ENCODE peak calls at places on chromosomes 2 and 18, in five cellular contexts. B is neural progenitor cell, N is trophoblast cell, K is PC-3, P is HCT116. Z is an unnamed sample.
A peak's percentile ranks its signal among the peaks of the same experiment; 100 is the strongest.

GRCh38 chr2:30422437-30422805 is 24.6 kb upstream of the LCLAT1 start:
- DNase-seq in B (no peak), N (no peak), K (peak; percentile 32), P (peak; percentile 37), Z (no peak)

GRCh38 chr2:195490304-195490703 is 166.7 kb upstream of the SLC39A10 start:
- DNase-seq in B (no peak), N (no peak), K (no peak), P (no peak), Z (no peak)

GRCh38 chr18:49994410-49994809 is 181.1 kb upstream of the ACAA2 start:
- DNase-seq in B (no peak), N (no peak), K (no peak), P (no peak), Z (no peak)

GRCh38 chr2:178891265-178891958 is 84.2 kb upstream of the TTN start:
- DNase-seq in B (peak; percentile 86), N (peak; percentile 89), K (peak; percentile 90), P (peak; percentile 59), Z (peak; percentile 49)

GRCh38 chr2:162074937-162075688 is 1.1 kb upstream of the DPP4 start:
- DNase-seq in B (no peak), N (no peak), K (no peak), P (no peak), Z (no peak)

GRCh38 chr2:174544802-174545201 is 52.8 kb downstream of the WIPF1 start:
- DNase-seq in B (no peak), N (no peak), K (no peak), P (no peak), Z (no peak)

GRCh38 chr2:167509585-167509984 is 621.3 kb downstream of the XIRP2 start:
- DNase-seq in B (peak; percentile 8), N (peak; percentile 34), K (peak; percentile 89), P (no peak), Z (peak; percentile 96)

GRCh38 chr2:12717988-12718661 is 1.4 kb downstream of the TRIB2 start:
- DNase-seq in B (peak; percentile 69), N (no peak), K (peak; percentile 60), P (no peak), Z (peak; percentile 38)

GRCh38 chr2:237927135-237927534 is 39.7 kb upstream of the UBE2F start:
- DNase-seq in B (peak; percentile 47), N (no peak), K (no peak), P (no peak), Z (no peak)

GRCh38 chr18:10188971-10189810 is 265.2 kb upstream of the APCDD1 start:
- DNase-seq in B (no peak), N (no peak), K (no peak), P (no peak), Z (no peak)

GRCh38 chr2:15626126-15626525 is 34.5 kb downstream of the DDX1 start:
- DNase-seq in B (no peak), N (no peak), K (no peak), P (no peak), Z (no peak)

GRCh38 chr2:162646739-162647138 is 191.8 kb downstream of the KCNH7 start:
- DNase-seq in B (no peak), N (no peak), K (no peak), P (no peak), Z (no peak)

GRCh38 chr18:10715791-10716190 is 190.0 kb downstream of the NAPG start:
- DNase-seq in B (no peak), N (no peak), K (peak; percentile 58), P (no peak), Z (peak; percentile 59)

GRCh38 chr2:9281145-9281544 is 74.5 kb downstream of the ASAP2 start:
- DNase-seq in B (no peak), N (no peak), K (no peak), P (no peak), Z (no peak)

GRCh38 chr2:101410716-101411115 is 23.4 kb upstream of the CREG2 start:
- DNase-seq in B (no peak), N (peak; percentile 100), K (peak; percentile 88), P (no peak), Z (no peak)

GRCh38 chr18:56913970-56914369 is 232.9 kb upstream of the BOD1L2 start:
- DNase-seq in B (no peak), N (no peak), K (no peak), P (no peak), Z (no peak)

GRCh38 chr2:169462896-169463695 is 16.2 kb upstream of the BBS5 start:
- DNase-seq in B (no peak), N (no peak), K (peak; percentile 69), P (no peak), Z (peak; percentile 90)

GRCh38 chr18:26181343-26181826 is 44.9 kb upstream of the TAF4B start:
- DNase-seq in B (no peak), N (no peak), K (no peak), P (no peak), Z (no peak)

GRCh38 chr18:35588995-35589394 is 7.5 kb downstream of the GALNT1 start:
- DNase-seq in B (peak; percentile 35), N (no peak), K (no peak), P (no peak), Z (no peak)

GRCh38 chr2:222569826-222570225 is 86.1 kb downstream of the FARSB start:
- DNase-seq in B (no peak), N (no peak), K (peak; percentile 81), P (no peak), Z (peak; percentile 42)

GRCh38 chr18:62744076-62744705 is 28.9 kb downstream of the PHLPP1 start:
- DNase-seq in B (no peak), N (peak; percentile 94), K (peak; percentile 5), P (no peak), Z (peak; percentile 46)

GRCh38 chr2:160343404-160343803 is 143.3 kb upstream of the ITGB6 start:
- DNase-seq in B (no peak), N (no peak), K (no peak), P (no peak), Z (no peak)

GRCh38 chr2:188577231-188577630 is 285.6 kb downstream of the GULP1 start:
- DNase-seq in B (no peak), N (peak; percentile 41), K (no peak), P (no peak), Z (no peak)

DNA sequence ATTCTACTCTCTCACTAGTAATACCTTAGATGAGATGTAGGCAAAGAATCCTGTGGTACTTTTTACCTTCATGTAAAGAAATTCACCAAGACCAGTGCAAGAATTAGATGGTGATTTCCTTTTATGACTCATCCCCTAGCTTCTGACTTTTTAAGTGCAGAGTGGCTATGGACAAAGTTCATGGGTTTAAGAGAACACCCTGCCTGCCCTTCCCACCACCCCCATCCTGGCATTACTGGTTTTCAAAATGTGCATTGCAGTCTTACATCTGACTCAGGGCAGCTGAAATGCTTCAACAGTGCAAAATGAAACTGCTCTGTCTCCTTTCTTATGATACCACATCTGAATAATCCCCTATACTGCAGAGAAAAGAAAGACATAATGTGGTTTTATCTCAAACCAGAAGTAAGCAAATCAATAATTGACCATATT is 22.6 kb downstream of the MAIP1 start:
- DNase-seq in B (no peak), N (peak; percentile 87), K (peak; percentile 93), P (peak; percentile 29), Z (peak; percentile 97)
- H3K9ac ChIP-seq in B (no peak overlapping the region), N (no peak overlapping the region), K (peak overlapping the region; percentile 27), P (no peak overlapping the region), Z (no peak overlapping the region)

DNA sequence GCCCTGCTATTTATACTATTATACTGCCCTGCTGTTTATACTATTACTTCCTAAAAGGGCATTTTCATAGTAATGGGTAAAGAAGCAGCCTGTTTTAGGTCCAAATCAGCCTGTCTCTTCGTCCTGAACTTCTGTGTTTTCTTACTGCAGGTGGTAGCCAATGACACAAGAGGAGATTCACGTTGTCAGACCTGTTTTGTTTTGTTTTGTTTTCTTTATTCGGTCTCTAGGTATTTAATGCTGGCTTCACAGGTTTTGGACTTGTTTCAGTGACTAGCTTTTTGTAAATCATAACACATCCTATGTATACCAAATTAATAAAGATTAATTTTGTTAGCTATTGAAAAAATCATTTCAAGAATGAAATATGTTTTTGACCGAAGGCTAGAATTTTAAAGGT is 116.4 kb downstream of the MAP3K20 start:
- DNase-seq in B (no peak), N (peak; percentile 88), K (no peak), P (no peak), Z (no peak)
- H3K27ac ChIP-seq in B (no peak overlapping the region), N (no peak overlapping the region), K (no peak overlapping the region), P (no peak overlapping the region), Z (no peak overlapping the region)

GRCh38 chr2:121129692-121130091 is 155.3 kb downstream of the TFCP2L1 start:
- DNase-seq in B (no peak), N (no peak), K (no peak), P (no peak), Z (no peak)
- H3K79me2 ChIP-seq in B (no peaks in the 10 kb centered on the region), N (no peaks in the 10 kb centered on the region), K (no peaks in the 10 kb centered on the region), P (no peaks in the 10 kb centered on the region), Z (no peaks in the 10 kb centered on the region)

DNA sequence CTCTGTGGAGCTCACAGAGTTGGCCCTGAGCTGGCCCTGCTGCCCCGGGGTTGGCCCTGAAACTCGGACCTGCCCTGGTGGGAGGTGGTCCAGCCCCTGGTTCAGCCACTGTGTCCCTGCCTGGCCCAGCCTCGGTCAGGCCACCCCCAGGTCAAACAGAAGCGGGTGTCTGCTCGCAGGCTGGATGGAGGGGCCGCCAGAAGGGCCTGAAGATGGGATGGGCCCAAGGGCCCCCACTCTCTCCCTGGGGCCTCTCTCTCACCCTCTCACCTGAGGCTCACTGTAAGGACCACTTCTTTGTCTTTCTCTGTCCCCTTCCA is 25.1 kb upstream of the B3GNT7 start:
- DNase-seq in B (no peak), N (no peak), K (no peak), P (no peak), Z (no peak)
- H3K9ac ChIP-seq in B (no peak overlapping the region), N (no peak overlapping the region), K (no peak overlapping the region), P (no peak overlapping the region), Z (no peak overlapping the region)

DNA sequence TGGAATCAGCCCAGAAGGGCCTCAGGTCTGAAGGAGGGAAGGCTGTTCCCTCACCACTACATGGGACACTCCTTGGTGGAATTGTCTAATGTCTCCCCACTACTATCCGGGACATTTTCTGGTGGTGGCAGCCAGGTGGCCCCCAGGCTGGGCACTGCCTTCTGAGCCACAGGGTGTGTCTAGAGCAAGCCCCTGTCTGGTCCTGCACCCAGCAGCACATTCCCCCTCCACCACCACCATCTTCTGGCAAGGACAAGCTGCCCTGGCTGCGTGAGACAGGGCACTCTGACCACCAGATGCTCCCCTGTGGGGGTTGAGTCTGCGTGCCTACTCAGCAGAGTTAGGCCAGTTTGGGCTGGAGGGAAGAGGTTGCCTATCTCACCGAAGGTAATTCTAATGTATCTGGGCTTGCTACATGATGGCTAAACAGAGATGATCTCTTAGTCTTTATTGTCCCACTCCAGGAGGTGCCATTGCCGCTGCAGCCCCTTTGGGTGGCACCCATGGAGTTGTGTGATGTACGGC is 106.3 kb downstream of the PLB1 start:
- DNase-seq in B (no peak), N (no peak), K (no peak), P (no peak), Z (no peak)
- H3K27ac ChIP-seq in B (no peak overlapping the region), N (no peak overlapping the region), K (peak overlapping the region; percentile 86), P (no peak overlapping the region), Z (no peak overlapping the region)

DNA sequence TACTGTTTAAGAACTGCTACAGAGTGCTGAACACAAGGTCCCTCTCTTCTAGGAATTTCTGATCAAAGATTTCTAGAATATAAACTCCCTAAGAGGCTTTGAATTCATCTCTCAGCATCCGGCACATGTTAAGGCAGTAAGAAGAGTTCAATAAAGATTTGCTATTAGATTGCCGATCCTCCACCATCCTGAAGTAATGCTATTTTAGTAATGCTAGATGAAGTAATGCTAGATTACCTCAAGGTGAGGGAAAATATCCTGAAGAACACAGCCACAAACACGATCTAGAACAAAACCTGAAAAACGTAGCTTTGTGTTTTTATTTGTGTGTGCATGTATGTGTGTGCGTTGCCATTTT is 919 bp upstream of the MYL12B start:
- DNase-seq in B (no peak), N (peak; percentile 63), K (no peak), P (no peak), Z (no peak)
- H3K79me2 ChIP-seq in B (peaks cover 48% of the 10 kb centered on the region), N (peaks cover 26% of the 10 kb centered on the region), K (peaks cover 70% of the 10 kb centered on the region), P (peaks cover 48% of the 10 kb centered on the region), Z (peaks cover 57% of the 10 kb centered on the region)

GRCh38 chr2:80169811-80170594 is 134.5 kb downstream of the LRRTM1 start:
- DNase-seq in B (no peak), N (no peak), K (no peak), P (no peak), Z (no peak)
- H3K9ac ChIP-seq in B (no peak overlapping the region), N (no peak overlapping the region), K (no peak overlapping the region), P (no peak overlapping the region), Z (no peak overlapping the region)

Z was measured in fibroblast of lung.